ENCODE peak calls at places on chromosome 22, in five cellular contexts. O is prostate gland, K is suprapubic skin, L is body of pancreas, A is breast epithelium. T is an unnamed sample. For H3K36me3, the result is how much of the 10 kb centered on the place peaks cover.

GRCh38 chr22:11042116-11042515 is 4485.9 kb upstream of the OR11H1 start:
- DNase-seq in L (no peak), K (peak), A (no peak), O (no peak), T (no peak)

GRCh38 chr22:36237462-36238347 is 1.6 kb downstream of the APOL2 start:
- DNase-seq in K (no peak), L (no peak), A (no peak), O (no peak), T (no peak)

GRCh38 chr22:42270512-42271190 is at the start of gene TCF20:
- DNase-seq in L (peak), A (peak), O (peak), K (peak), T (peak)

GRCh38 chr22:37141476-37141875 is 8.2 kb downstream of the IL2RB start:
- DNase-seq in A (no peak), O (no peak), K (no peak), L (no peak), T (no peak)

GRCh38 chr22:43244385-43244784 is 57.5 kb upstream of the TTLL12 start:
- DNase-seq in A (no peak), L (no peak), K (no peak), O (no peak), T (no peak)

GRCh38 chr22:41584881-41585280 is 4.8 kb downstream of the PMM1 start:
- DNase-seq in O (no peak), L (no peak), K (no peak), A (no peak), T (no peak)

GRCh38 chr22:27754247-27754887 is 47.2 kb downstream of the MN1 start:
- DNase-seq in O (peak), K (no peak), A (no peak), L (no peak), T (no peak)

GRCh38 chr22:49768077-49768476 is 59.6 kb downstream of the BRD1 start:
- DNase-seq in K (no peak), L (no peak), O (no peak), A (peak), T (peak)

GRCh38 chr22:23784215-23784732 is 2.5 kb upstream of the SMARCB1 start:
- DNase-seq in O (no peak), A (no peak), K (no peak), L (peak), T (no peak)

GRCh38 chr22:49768511-49768910 is 59.2 kb downstream of the BRD1 start:
- DNase-seq in O (no peak), L (peak), A (peak), K (peak), T (no peak)

GRCh38 chr22:36918730-36919129 is 5.3 kb downstream of the CSF2RB start:
- DNase-seq in O (no peak), L (no peak), A (no peak), K (no peak), T (no peak)

GRCh38 chr22:37273126-37273845 is 9.0 kb upstream of the CYTH4 start:
- DNase-seq in K (no peak), A (no peak), L (no peak), O (no peak), T (no peak)

GRCh38 chr22:35357883-35358621 is 22.8 kb upstream of the HMOX1 start:
- DNase-seq in A (no peak), O (no peak), K (no peak), L (no peak), T (no peak)

GRCh38 chr22:32686354-32686753 is 115.2 kb upstream of the TIMP3 start:
- DNase-seq in K (no peak), A (no peak), O (no peak), L (no peak), T (no peak)

GRCh38 chr22:30872282-30873041 is 96.1 kb downstream of the MORC2 start:
- DNase-seq in O (no peak), L (peak), K (peak), A (peak), T (no peak)
- TF ChIP-seq POLR2A in O (no peak), L (no peak), K (no peak), A (no peak), T (no peak)

GRCh38 chr22:21797444-21798221 is 62.0 kb upstream of the YPEL1 start:
- DNase-seq in L (no peak), A (no peak), K (no peak), O (no peak), T (no peak)
- H3K36me3 ChIP-seq in L (under half), A (under half), K (half or more), O (under half), T (half or more)

DNA sequence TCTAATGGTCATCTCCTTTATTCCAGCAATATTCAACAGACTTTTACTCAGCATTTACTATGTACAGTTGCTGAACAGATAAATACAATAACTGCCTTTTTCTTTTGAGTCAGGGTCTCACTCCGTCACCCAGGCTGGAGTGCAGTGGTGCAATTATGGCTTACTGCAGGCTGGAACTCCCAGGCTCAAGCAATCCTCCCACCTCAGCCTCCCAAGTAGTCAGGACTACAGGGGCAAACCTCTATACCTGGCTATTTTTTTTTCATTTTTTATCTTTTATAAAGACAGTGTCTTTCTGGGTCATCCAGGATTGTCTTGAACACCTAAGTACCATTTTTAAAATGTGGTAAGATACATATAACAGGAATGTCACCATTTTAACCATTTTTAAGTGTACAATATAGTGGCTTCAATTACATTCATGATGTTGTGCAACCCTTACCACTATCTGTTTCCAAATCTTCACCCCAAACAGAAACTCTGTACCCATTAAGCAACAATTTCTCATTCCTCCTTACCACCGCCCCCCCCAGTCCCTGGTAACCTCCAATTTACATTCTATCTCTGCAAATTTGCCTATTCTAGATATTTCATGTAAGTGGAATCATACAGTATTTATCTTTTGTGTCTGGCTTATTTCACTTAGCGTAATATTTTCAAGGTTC is 67.8 kb downstream of the MIAT start:
- DNase-seq in A (no peak), L (no peak), O (no peak), K (no peak), T (no peak)
- TF ChIP-seq CTCF in A (no peak), L (no peak), O (no peak), K (no peak), T (no peak)

GRCh38 chr22:38793721-38794466 is at the start of gene DNAL4:
- DNase-seq in K (peak), O (peak), L (peak), A (peak), T (peak)
- TF ChIP-seq POLR2A in K (no peak), O (peak), L (peak), A (no peak), T (peak)

GRCh38 chr22:45837507-45837906 is 139.5 kb downstream of the WNT7B start:
- DNase-seq in K (no peak), A (no peak), O (no peak), L (no peak), T (no peak)
- H3K36me3 ChIP-seq in K (under half), A (under half), O (under half), L (under half), T (under half)

DNA sequence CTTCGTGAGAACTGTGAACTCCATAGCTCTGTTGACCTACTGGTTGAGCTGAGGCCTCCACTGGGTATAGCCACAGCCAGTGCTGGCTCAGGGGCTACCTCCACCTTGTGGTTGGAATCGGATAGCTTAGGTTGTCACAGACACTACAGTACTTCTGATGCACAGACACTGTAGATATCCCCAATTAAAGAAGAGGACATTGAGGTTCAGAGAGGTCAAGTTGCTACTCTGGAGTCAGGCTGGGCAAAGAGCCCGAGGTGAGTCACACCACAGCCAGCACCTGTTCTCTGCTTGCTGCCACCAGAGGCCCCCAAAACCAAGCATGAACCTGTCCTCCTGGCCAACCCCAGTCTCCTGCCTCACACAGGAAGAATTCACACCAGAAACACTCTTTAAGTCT is 5.4 kb downstream of the UFD1 start:
- DNase-seq in K (no peak), L (no peak), O (no peak), A (no peak), T (no peak)
- TF ChIP-seq CTCF in K (no peak), L (no peak), O (no peak), A (no peak), T (no peak)

DNA sequence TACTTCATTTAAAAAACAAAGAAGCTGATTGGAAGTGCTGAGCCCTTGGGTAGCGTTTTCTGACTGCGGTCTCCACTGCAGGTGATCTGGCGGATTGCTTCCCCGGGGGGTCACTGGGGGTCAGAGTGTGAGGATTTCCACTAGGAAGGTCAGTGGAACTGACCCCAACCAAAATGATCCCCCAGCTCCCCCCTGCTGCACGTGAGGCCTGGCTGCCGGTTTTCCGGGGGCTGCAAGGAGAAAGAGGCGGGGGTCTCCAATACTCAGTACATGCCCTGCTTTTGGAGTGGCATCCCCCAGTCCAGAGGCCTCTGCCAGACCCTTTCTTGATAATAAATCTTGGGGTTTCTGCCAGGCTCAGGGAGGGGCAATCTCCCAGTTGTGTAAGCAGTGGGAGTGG is 71.5 kb upstream of the RTL6 start:
- DNase-seq in O (no peak), L (no peak), K (no peak), A (no peak), T (peak)
- TF ChIP-seq POLR2A in O (no peak), L (no peak), K (no peak), A (no peak), T (no peak)

T was measured in adrenal gland.